ENCODE peak calls at places on chromosomes 11 and 22, in seven cellular contexts. H, I, Y, X, W, P and L are unnamed samples.

GRCh38 chr11:74720596-74721478 is 10.4 kb downstream of the CHRDL2 start:
- DNase-seq in I (peak), X (no peak), W (no peak), H (peak), P (no peak), Y (no peak), L (no peak)

GRCh38 chr22:23184100-23184763 is 3.9 kb downstream of the BCR start:
- DNase-seq in Y (no peak), P (no peak), W (no peak), X (no peak), H (no peak), I (no peak), L (no peak)

GRCh38 chr11:72721689-72722049 is 30.5 kb downstream of the ARAP1 start:
- DNase-seq in X (no peak), I (peak), H (peak), W (no peak), P (peak), Y (no peak), L (no peak)

GRCh38 chr11:86577663-86578636 is 94.5 kb downstream of the ME3 start:
- DNase-seq in P (no peak), I (no peak), Y (peak), H (peak), X (peak), W (no peak), L (no peak)

GRCh38 chr11:133927690-133928627 is 28.8 kb downstream of the IGSF9B start:
- DNase-seq in I (peak), P (peak), W (peak), X (no peak), H (peak), Y (peak), L (peak)

GRCh38 chr11:117197516-117198456 is 1.4 kb upstream of the TAGLN start:
- DNase-seq in P (no peak), W (no peak), Y (peak), X (no peak), I (peak), H (peak), L (no peak)

GRCh38 chr11:35583126-35583525 is 35.1 kb upstream of the FJX1 start:
- DNase-seq in X (peak), Y (no peak), H (no peak), P (no peak), I (no peak), W (no peak), L (no peak)

GRCh38 chr11:35523351-35523768 is 2.1 kb downstream of the PAMR1 start:
- DNase-seq in H (no peak), P (no peak), I (no peak), W (no peak), Y (no peak), X (no peak), L (no peak)

GRCh38 chr11:67524480-67524808 is 1.2 kb upstream of the CABP2 start:
- DNase-seq in H (no peak), W (no peak), Y (no peak), I (no peak), P (no peak), X (no peak), L (no peak)

GRCh38 chr22:48488611-48489456 is 1338.8 kb downstream of the BRD1 start:
- DNase-seq in Y (no peak), P (no peak), H (no peak), I (no peak), X (no peak), W (no peak), L (no peak)

GRCh38 chr11:78109011-78109685 is 29.5 kb upstream of the NDUFC2 start:
- DNase-seq in Y (no peak), W (no peak), I (no peak), H (no peak), P (no peak), X (no peak), L (peak)

GRCh38 chr11:128904303-128904871 is 13.2 kb downstream of the KCNJ5 start:
- DNase-seq in Y (no peak), W (no peak), H (no peak), X (no peak), P (no peak), I (no peak), L (no peak)

GRCh38 chr11:64327338-64327737 is 9.4 kb downstream of the PRDX5 start:
- DNase-seq in X (no peak), H (no peak), I (no peak), Y (no peak), W (no peak), P (no peak), L (no peak)

GRCh38 chr22:48884292-48884691 is 943.4 kb downstream of the BRD1 start:
- DNase-seq in I (no peak), H (peak), X (no peak), W (no peak), P (no peak), Y (no peak), L (no peak)

GRCh38 chr11:61369372-61370348 is 7.5 kb downstream of the TMEM138 start:
- DNase-seq in I (no peak), P (no peak), Y (no peak), W (no peak), H (peak), X (peak), L (no peak)

GRCh38 chr11:32437406-32438345 is 2.3 kb upstream of the WT1 start:
- DNase-seq in Y (no peak), I (no peak), P (no peak), X (no peak), W (no peak), H (no peak), L (no peak)

GRCh38 chr22:50734986-50735738 is 2.8 kb upstream of the ACR start:
- DNase-seq in W (no peak), I (peak), X (no peak), P (no peak), H (peak), Y (no peak), L (no peak)

GRCh38 chr11:61780581-61781162 is 11.7 kb downstream of the TMEM258 start:
- DNase-seq in H (peak), Y (no peak), W (no peak), P (no peak), I (no peak), X (no peak), L (no peak)

GRCh38 chr11:3854660-3854976 is 846 bp upstream of the STIM1 start:
- DNase-seq in I (no peak), X (no peak), W (peak), Y (no peak), P (no peak), H (no peak), L (no peak)

GRCh38 chr22:50604623-50605348 is 4.2 kb downstream of the MAPK8IP2 start:
- DNase-seq in P (no peak), W (no peak), I (no peak), H (peak), Y (no peak), X (no peak), L (no peak)